ENCODE peak calls at places on chromosome 9, in ten cellular contexts. K is neuronal stem cell, U is HCT116, B is GM12878, Q is GM23248, P is astrocyte, A is IMR-90, R is GM23338, G is MM.1S, V is mammary epithelial cell. Y is an unnamed sample. For H3K4me1, the result is how much of the 10 kb centered on the place peaks cover.

GRCh38 chr9:34522971-34523797 is at the start of gene ENHO:
- DNase-seq in U (peak), K (peak), R (peak), G (peak), Q (peak), A (peak), P (peak), V (peak), B (no peak), Y (no peak)

GRCh38 chr9:18149457-18150011 is 324.4 kb upstream of the ADAMTSL1 start:
- DNase-seq in G (no peak), U (no peak), B (no peak), K (no peak), A (peak), V (no peak), Q (peak), R (no peak), P (no peak), Y (no peak)

GRCh38 chr9:97640290-97640689 is 6.7 kb downstream of the NCBP1 start:
- DNase-seq in A (peak), V (no peak), Q (peak), U (no peak), B (no peak), P (no peak), R (no peak), G (no peak), K (no peak), Y (no peak)

GRCh38 chr9:137085918-137086530 is 761 bp upstream of the MAN1B1 start:
- DNase-seq in K (no peak), G (peak), V (peak), U (no peak), P (no peak), A (no peak), R (peak), Q (peak), B (no peak), Y (no peak)

GRCh38 chr9:125255781-125256391 is 5.7 kb upstream of the GAPVD1 start:
- DNase-seq in R (peak), G (no peak), P (no peak), Q (no peak), B (no peak), U (no peak), K (no peak), A (no peak), V (no peak), Y (no peak)

GRCh38 chr9:129009584-129010141 is 18.5 kb downstream of the SH3GLB2 start:
- DNase-seq in V (no peak), Q (no peak), G (no peak), P (no peak), K (no peak), A (no peak), B (no peak), U (no peak), R (no peak), Y (no peak)

GRCh38 chr9:76323481-76323880 is 70.7 kb downstream of the RFK start:
- DNase-seq in K (no peak), A (no peak), G (no peak), V (peak), U (no peak), Q (no peak), P (no peak), R (no peak), B (no peak), Y (peak)

GRCh38 chr9:129964901-129965734 is 77.9 kb downstream of the FNBP1 start:
- DNase-seq in Q (peak), U (no peak), G (no peak), B (no peak), P (peak), R (peak), A (peak), K (peak), V (no peak), Y (no peak)

GRCh38 chr9:70479880-70480291 is 65.4 kb upstream of the KLF9 start:
- DNase-seq in U (no peak), K (no peak), G (no peak), V (no peak), R (peak), A (peak), P (peak), B (no peak), Q (peak), Y (no peak)

GRCh38 chr9:86912210-86912609 is 35.1 kb downstream of the GAS1 start:
- DNase-seq in P (no peak), A (no peak), U (no peak), B (no peak), R (no peak), G (no peak), K (no peak), V (no peak), Q (no peak), Y (no peak)

GRCh38 chr9:105447386-105447813 is 434 bp upstream of the FSD1L start:
- DNase-seq in G (no peak), P (no peak), R (no peak), B (no peak), U (no peak), Q (peak), K (no peak), V (no peak), A (no peak), Y (no peak)

GRCh38 chr9:134633362-134634142 is 8.1 kb upstream of the COL5A1 start:
- DNase-seq in B (no peak), V (no peak), A (no peak), P (no peak), R (no peak), K (no peak), Q (no peak), U (no peak), G (no peak), Y (no peak)

GRCh38 chr9:93257808-93258331 is 73.9 kb downstream of the WNK2 start:
- DNase-seq in R (no peak), P (no peak), G (no peak), V (peak), A (no peak), Q (no peak), K (no peak), U (no peak), B (no peak), Y (no peak)

GRCh38 chr9:92476962-92477361 is 5.3 kb downstream of the ASPN start:
- DNase-seq in U (no peak), K (no peak), P (no peak), A (no peak), B (peak), Q (no peak), V (no peak), R (no peak), G (no peak), Y (no peak)

GRCh38 chr9:102479191-102479590 is 515.9 kb upstream of the CYLC2 start:
- DNase-seq in P (no peak), A (no peak), B (no peak), U (no peak), V (no peak), R (no peak), G (no peak), Q (no peak), K (no peak), Y (no peak)

GRCh38 chr9:18786196-18786595 is 246.8 kb downstream of the SAXO1 start:
- DNase-seq in G (no peak), R (no peak), V (no peak), K (no peak), Q (peak), B (no peak), U (no peak), P (no peak), A (no peak), Y (no peak)

GRCh38 chr9:81082251-81082650 is 607.1 kb downstream of the TLE1 start:
- DNase-seq in K (no peak), V (no peak), G (no peak), Q (no peak), R (no peak), B (no peak), A (peak), U (no peak), P (peak), Y (no peak)

GRCh38 chr9:107707915-107708441 is 218.4 kb upstream of the KLF4 start:
- DNase-seq in B (no peak), R (no peak), A (peak), G (no peak), K (no peak), U (no peak), Q (peak), P (peak), V (peak), Y (no peak)

GRCh38 chr9:91379461-91379860 is 17.7 kb upstream of the AUH start:
- DNase-seq in B (no peak), U (no peak), V (no peak), Q (no peak), A (no peak), G (no peak), K (no peak), R (no peak), P (no peak), Y (no peak)

GRCh38 chr9:90909225-90909624 is 107.6 kb downstream of the SYK start:
- DNase-seq in B (no peak), U (no peak), Q (no peak), P (no peak), A (no peak), G (peak), K (no peak), R (no peak), V (no peak), Y (no peak)

GRCh38 chr9:96217358-96217755 is 84.6 kb downstream of the HSD17B3 start:
- DNase-seq in Q (no peak), B (no peak), K (peak), P (no peak), A (no peak), U (no peak), R (no peak), V (no peak), G (no peak), Y (no peak)

GRCh38 chr9:98781588-98782383 is 14.6 kb downstream of the ANKS6 start:
- DNase-seq in V (peak), B (no peak), A (no peak), R (no peak), P (no peak), U (peak), K (no peak), G (no peak), Q (no peak), Y (peak)

GRCh38 chr9:34636791-34637355 is 714 bp downstream of the SIGMAR1 start:
- DNase-seq in Q (no peak), G (peak), U (no peak), R (no peak), B (no peak), K (no peak), V (no peak), P (no peak), A (peak), Y (no peak)

GRCh38 chr9:137606734-137607138 is 1.2 kb downstream of the ARRDC1 start:
- DNase-seq in P (no peak), R (no peak), A (no peak), B (no peak), U (no peak), V (no peak), Q (peak), G (no peak), K (no peak), Y (no peak)

GRCh38 chr9:93127395-93127911 is 6.6 kb downstream of the NINJ1 start:
- DNase-seq in P (no peak), V (no peak), R (no peak), A (no peak), G (no peak), U (no peak), K (no peak), Q (no peak), B (no peak), Y (no peak)

GRCh38 chr9:1320041-1320440 is 269.9 kb downstream of the DMRT2 start:
- DNase-seq in V (no peak), R (no peak), Q (no peak), B (no peak), K (no peak), P (no peak), A (no peak), U (no peak), G (no peak), Y (no peak)

GRCh38 chr9:87359264-87359663 is 138.4 kb upstream of the DAPK1 start:
- DNase-seq in R (no peak), V (no peak), P (no peak), K (no peak), B (no peak), A (no peak), Q (no peak), U (no peak), G (no peak), Y (no peak)

GRCh38 chr9:93958121-93958874 is 3.1 kb upstream of the BARX1 start:
- DNase-seq in B (no peak), Q (no peak), V (no peak), R (peak), K (no peak), G (no peak), U (no peak), P (no peak), A (no peak), Y (no peak)

GRCh38 chr9:126206099-126206498 is 120.5 kb upstream of the MVB12B start:
- DNase-seq in G (no peak), Q (no peak), B (no peak), U (no peak), V (no peak), P (no peak), R (no peak), K (no peak), A (no peak), Y (no peak)

GRCh38 chr9:90420211-90420610 is 222.4 kb downstream of the DIRAS2 start:
- DNase-seq in K (no peak), V (no peak), Q (no peak), A (no peak), B (no peak), R (no peak), U (no peak), P (no peak), G (no peak), Y (no peak)

GRCh38 chr9:133735415-133735775 is 2.8 kb downstream of the SARDH start:
- DNase-seq in V (no peak), R (no peak), P (no peak), U (no peak), G (no peak), K (no peak), Q (no peak), A (no peak), B (no peak), Y (no peak)

GRCh38 chr9:3980771-3981170 is 319.1 kb downstream of the GLIS3 start:
- DNase-seq in R (no peak), V (no peak), B (no peak), K (peak), Q (peak), P (peak), A (peak), U (no peak), G (no peak), Y (no peak)

GRCh38 chr9:13688223-13688989 is 408.9 kb upstream of the MPDZ start:
- DNase-seq in G (peak), Q (no peak), P (no peak), K (peak), U (no peak), B (no peak), A (no peak), R (peak), V (peak), Y (no peak)
- H2AFZ ChIP-seq in G (no peak), Q (no peak), P (no peak), K (peak), U (no peak), B (no peak), A (no peak), R (peak), V (peak), Y (no peak)

GRCh38 chr9:14466828-14467227 is 152.9 kb upstream of the NFIB start:
- DNase-seq in B (no peak), Q (no peak), R (no peak), G (no peak), A (no peak), U (no peak), P (no peak), K (no peak), V (no peak), Y (no peak)
- H3K4me1 ChIP-seq in B (under half), Q (under half), R (under half), G (under half), A (under half), U (under half), P (under half), K (under half), V (under half), Y (under half)

GRCh38 chr9:127223810-127224177 is 40.8 kb upstream of the GARNL3 start:
- DNase-seq in P (no peak), R (no peak), G (no peak), U (no peak), V (no peak), B (no peak), Q (no peak), K (no peak), A (no peak), Y (no peak)

GRCh38 chr9:127222388-127223095 is 42.0 kb upstream of the GARNL3 start:
- DNase-seq in K (no peak), Q (no peak), A (no peak), U (no peak), G (no peak), R (no peak), V (no peak), B (no peak), P (no peak), Y (no peak)

GRCh38 chr9:127221695-127222094 is 42.9 kb upstream of the GARNL3 start:
- DNase-seq in A (no peak), V (no peak), K (no peak), G (peak), P (no peak), B (no peak), R (no peak), Q (no peak), U (no peak), Y (no peak)

GRCh38 chr9:127224178-127224882 is 40.2 kb upstream of the GARNL3 start:
- DNase-seq in Q (peak), R (peak), A (peak), P (peak), B (peak), G (peak), K (peak), U (peak), V (peak), Y (no peak)

GRCh38 chr9:127223266-127223665 is 41.3 kb upstream of the GARNL3 start:
- DNase-seq in V (no peak), G (no peak), U (no peak), Q (no peak), R (no peak), K (no peak), A (no peak), P (no peak), B (no peak), Y (no peak)
- H3K4me2 ChIP-seq in V (no peak), G (no peak), U (peak), Q (no peak), R (peak), K (no peak), A (no peak), P (no peak), B (no peak), Y (no peak)

GRCh38 chr9:21590058-21590996 is 108.2 kb upstream of the IFNE start:
- DNase-seq in P (peak), R (no peak), G (no peak), Q (peak), B (no peak), U (no peak), V (peak), A (peak), K (no peak), Y (no peak)
- H2AFZ ChIP-seq in P (no peak), R (no peak), G (no peak), Q (no peak), B (no peak), U (no peak), V (no peak), A (no peak), K (no peak), Y (no peak)

GRCh38 chr9:110153431-110153830 is 54.5 kb downstream of the C9orf152 start:
- DNase-seq in A (no peak), G (no peak), U (no peak), V (no peak), P (no peak), B (no peak), Q (peak), R (no peak), K (no peak), Y (no peak)
- H3K4me1 ChIP-seq in A (under half), G (half or more), U (under half), V (under half), P (under half), B (half or more), Q (half or more), R (under half), K (under half), Y (under half)